ENCODE peak calls at places on chromosomes 1 and 21, in seven cellular contexts. S is activated CD4-positive, alpha-beta memory T cell treated with anti-CD3 and anti-CD28 coated beads, Interleukin-2, amount 10 ng/mL, durations not matched to agents 7 days and 5 days; M is cardiac muscle cell; U is HCEC 1CT; O is substantia nigra; E is astrocyte of the spinal cord; W is hypothalamus. Y is an unnamed sample.

GRCh38 chr1:248821101-248821500 is 4.6 kb downstream of the SH3BP5L start:
- DNase-seq in U (peak; percentile 88), M (peak; percentile 39), E (peak; percentile 58), W (no peak), O (no peak), S (no peak), Y (no peak)

GRCh38 chr1:96979287-96979686 is 257.7 kb downstream of the PTBP2 start:
- DNase-seq in U (no peak), M (no peak), O (no peak), W (no peak), E (peak; percentile 45), S (no peak), Y (no peak)

GRCh38 chr21:45410865-45411809 is 6.2 kb downstream of the COL18A1 start:
- DNase-seq in M (peak; percentile 46), W (no peak), U (no peak), E (no peak), S (no peak), O (no peak), Y (no peak)

GRCh38 chr1:30405631-30406212 is 317.7 kb downstream of the MATN1 start:
- DNase-seq in S (no peak), M (no peak), E (no peak), U (no peak), W (no peak), O (no peak), Y (no peak)

GRCh38 chr1:48617227-48617626 is 145.2 kb upstream of the SPATA6 start:
- DNase-seq in S (no peak), M (peak; percentile 70), U (no peak), E (peak; percentile 5), W (no peak), O (no peak), Y (no peak)

GRCh38 chr1:207393610-207394009 is 60.5 kb upstream of the CR2 start:
- DNase-seq in U (peak; percentile 96), S (no peak), O (no peak), W (no peak), E (peak; percentile 87), M (peak; percentile 77), Y (no peak)

GRCh38 chr1:213573648-213574009 is 414.1 kb upstream of the PROX1 start:
- DNase-seq in E (no peak), W (no peak), U (no peak), M (no peak), O (no peak), S (no peak), Y (no peak)

GRCh38 chr21:39611547-39612190 is 1.1 kb upstream of the B3GALT5 start:
- DNase-seq in E (no peak), W (no peak), O (no peak), M (no peak), U (no peak), S (no peak), Y (no peak)

GRCh38 chr1:150578278-150579109 is 916 bp downstream of the MCL1 start:
- DNase-seq in O (peak; percentile 51), W (peak; percentile 55), E (peak; percentile 92), U (peak; percentile 91), S (peak; percentile 53), M (peak; percentile 93), Y (no peak)

GRCh38 chr1:3907031-3907534 is 7.0 kb upstream of the C1orf174 start:
- DNase-seq in O (no peak), W (no peak), S (peak; percentile 36), U (no peak), M (no peak), E (no peak), Y (no peak)

GRCh38 chr1:156661932-156662587 is 15.1 kb downstream of the NES start:
- DNase-seq in W (peak; percentile 30), U (peak; percentile 30), O (peak; percentile 59), E (no peak), S (no peak), M (peak; percentile 53), Y (peak; percentile 67)

GRCh38 chr1:200556005-200556404 is 64.5 kb downstream of the KIF14 start:
- DNase-seq in S (no peak), M (no peak), E (peak; percentile 16), W (no peak), O (no peak), U (peak; percentile 26), Y (no peak)

GRCh38 chr21:31538821-31539220 is 120.7 kb upstream of the SOD1 start:
- DNase-seq in E (no peak), M (no peak), U (no peak), W (no peak), S (no peak), O (no peak), Y (no peak)

GRCh38 chr21:44485796-44486195 is 30.5 kb downstream of the LRRC3 start:
- DNase-seq in U (no peak), S (no peak), O (no peak), M (no peak), W (no peak), E (no peak), Y (no peak)

GRCh38 chr1:110480356-110481096 is 29.6 kb downstream of the PROK1 start:
- DNase-seq in O (no peak), S (no peak), W (no peak), E (no peak), M (no peak), U (no peak), Y (no peak)

Y was measured in hippocampal formation.